ENCODE peak calls at places on chromosomes 7 and 10, in four cellular contexts. One of them, this sample, is unnamed.

GRCh38 chr7:5689118-5689517 is 92.3 kb downstream of the RNF216 start:
- DNase-seq in IMR-90: peak
- DNase-seq in A549: no peak
- DNase-seq in endothelial cell of umbilical vein: no peak
- DNase-seq in this sample: no peak

GRCh38 chr10:1293147-1293546 is 237.0 kb downstream of the WDR37 start:
- DNase-seq in IMR-90: no peak
- DNase-seq in endothelial cell of umbilical vein: no peak
- DNase-seq in A549: no peak
- DNase-seq in this sample: no peak

GRCh38 chr10:46525824-46526681 is 30.4 kb downstream of the GPRIN2 start:
- DNase-seq in IMR-90: peak
- DNase-seq in A549: no peak
- DNase-seq in endothelial cell of umbilical vein: no peak
- DNase-seq in this sample: peak

GRCh38 chr10:5291501-5292195 is 73.1 kb upstream of the UCN3 start:
- DNase-seq in A549: peak
- DNase-seq in IMR-90: peak
- DNase-seq in endothelial cell of umbilical vein: peak
- DNase-seq in this sample: peak

GRCh38 chr10:124517931-124518330 is 56.3 kb downstream of the LHPP start:
- DNase-seq in IMR-90: no peak
- DNase-seq in endothelial cell of umbilical vein: no peak
- DNase-seq in A549: no peak
- DNase-seq in this sample: no peak

GRCh38 chr10:102970497-102970896 is 52.4 kb downstream of the CNNM2 start:
- DNase-seq in endothelial cell of umbilical vein: no peak
- DNase-seq in A549: no peak
- DNase-seq in IMR-90: no peak
- DNase-seq in this sample: no peak

GRCh38 chr10:22682237-22683192 is 31.9 kb downstream of the PIP4K2A start:
- DNase-seq in A549: peak
- DNase-seq in IMR-90: peak
- DNase-seq in endothelial cell of umbilical vein: no peak
- DNase-seq in this sample: peak

GRCh38 chr7:43463401-43463980 is 119.4 kb upstream of the STK17A start:
- DNase-seq in endothelial cell of umbilical vein: no peak
- DNase-seq in A549: no peak
- DNase-seq in IMR-90: no peak
- DNase-seq in this sample: no peak

GRCh38 chr7:668139-668871 is 58.2 kb upstream of the DNAAF5 start:
- DNase-seq in IMR-90: peak
- DNase-seq in A549: no peak
- DNase-seq in endothelial cell of umbilical vein: peak
- DNase-seq in this sample: no peak

GRCh38 chr10:129968937-129969527 is 5.0 kb upstream of the EBF3 start:
- DNase-seq in endothelial cell of umbilical vein: peak
- DNase-seq in IMR-90: peak
- DNase-seq in A549: peak
- DNase-seq in this sample: peak

GRCh38 chr7:142308326-142308725 is 50.5 kb upstream of the PRSS58 start:
- DNase-seq in endothelial cell of umbilical vein: no peak
- DNase-seq in IMR-90: no peak
- DNase-seq in A549: no peak
- DNase-seq in this sample: no peak

GRCh38 chr7:120703585-120704240 is 154.2 kb downstream of the TSPAN12 start:
- DNase-seq in endothelial cell of umbilical vein: no peak
- DNase-seq in IMR-90: no peak
- DNase-seq in A549: no peak
- DNase-seq in this sample: no peak

GRCh38 chr10:16909961-16910794 is 93.0 kb upstream of the RSU1 start:
- DNase-seq in IMR-90: peak
- DNase-seq in endothelial cell of umbilical vein: peak
- DNase-seq in A549: no peak
- DNase-seq in this sample: no peak

GRCh38 chr10:62742447-62743105 is 61.9 kb upstream of the ADO start:
- DNase-seq in IMR-90: peak
- DNase-seq in endothelial cell of umbilical vein: no peak
- DNase-seq in A549: no peak
- DNase-seq in this sample: no peak

GRCh38 chr10:9012312-9012711 is 957.8 kb downstream of the GATA3 start:
- DNase-seq in endothelial cell of umbilical vein: peak
- DNase-seq in A549: no peak
- DNase-seq in IMR-90: peak
- DNase-seq in this sample: no peak

DNA sequence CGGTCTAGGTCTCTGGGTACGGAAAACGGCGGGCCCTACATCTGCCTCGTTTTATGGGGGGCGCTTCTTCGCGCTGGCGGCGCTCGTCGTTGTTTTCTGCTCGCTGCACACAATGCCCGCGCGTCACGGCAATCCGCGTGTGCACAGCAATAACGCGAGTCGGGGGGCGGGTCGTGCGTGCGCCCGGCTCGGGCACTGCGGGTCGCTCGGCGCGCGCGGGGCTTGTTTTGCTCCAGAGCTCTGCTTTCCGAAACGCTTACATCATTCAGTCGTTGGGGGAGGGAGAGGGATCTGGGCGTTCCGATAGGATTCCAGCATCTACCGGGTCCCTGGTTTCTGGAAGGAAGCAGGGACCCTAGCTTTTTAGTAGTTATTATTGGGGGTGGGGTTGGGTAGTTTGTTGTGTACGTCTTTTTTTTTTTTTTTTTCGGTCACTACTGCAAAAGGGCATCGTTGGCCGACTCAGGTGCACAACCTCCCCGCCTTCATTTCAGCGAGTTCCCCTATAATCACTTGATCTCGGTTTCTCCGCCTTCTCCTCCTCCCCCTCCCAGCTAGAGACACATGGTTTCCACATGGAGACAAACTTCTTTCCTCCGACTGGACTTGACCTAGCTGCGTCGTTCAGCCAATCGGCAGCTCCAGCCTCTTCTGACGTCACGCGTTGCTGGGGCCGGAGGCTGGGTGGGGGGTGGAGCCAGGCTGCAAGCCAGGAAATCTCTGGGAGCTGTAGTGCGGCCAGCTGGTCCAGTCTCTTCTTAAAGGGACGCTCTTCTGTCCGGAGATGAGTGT is 3.5 kb downstream of the MXI1 start:
- DNase-seq in A549: peak
- DNase-seq in endothelial cell of umbilical vein: peak
- DNase-seq in IMR-90: peak
- DNase-seq in this sample: peak
- TF ChIP-seq POLR2A in A549: no peak
- TF ChIP-seq POLR2A in endothelial cell of umbilical vein: no peak
- TF ChIP-seq POLR2A in IMR-90: no peak
- TF ChIP-seq POLR2A in this sample: peak

DNA sequence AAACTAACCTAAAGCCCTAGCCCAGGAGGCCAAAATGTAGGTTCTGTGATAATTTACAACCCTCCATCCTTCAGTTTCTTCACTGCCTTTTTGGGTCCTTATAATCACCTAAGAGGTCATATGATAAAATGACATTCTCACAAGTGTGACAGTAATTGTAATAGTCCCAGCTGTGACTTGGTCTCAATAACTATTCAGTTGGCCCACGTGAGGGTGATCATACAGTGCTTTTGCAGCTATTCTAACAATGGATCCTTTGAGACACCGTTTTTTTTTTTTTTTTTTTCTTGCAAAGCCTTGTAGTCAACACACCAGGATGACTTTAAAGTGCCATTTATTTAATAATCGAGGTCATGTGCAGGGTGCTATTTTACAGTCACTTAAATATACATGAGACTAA is 760.0 kb downstream of the PHTF2 start:
- DNase-seq in IMR-90: no peak
- DNase-seq in endothelial cell of umbilical vein: no peak
- DNase-seq in A549: no peak
- DNase-seq in this sample: no peak
- TF ChIP-seq POLR2A in IMR-90: no peak
- TF ChIP-seq POLR2A in endothelial cell of umbilical vein: no peak
- TF ChIP-seq POLR2A in A549: no peak
- TF ChIP-seq POLR2A in this sample: no peak

DNA sequence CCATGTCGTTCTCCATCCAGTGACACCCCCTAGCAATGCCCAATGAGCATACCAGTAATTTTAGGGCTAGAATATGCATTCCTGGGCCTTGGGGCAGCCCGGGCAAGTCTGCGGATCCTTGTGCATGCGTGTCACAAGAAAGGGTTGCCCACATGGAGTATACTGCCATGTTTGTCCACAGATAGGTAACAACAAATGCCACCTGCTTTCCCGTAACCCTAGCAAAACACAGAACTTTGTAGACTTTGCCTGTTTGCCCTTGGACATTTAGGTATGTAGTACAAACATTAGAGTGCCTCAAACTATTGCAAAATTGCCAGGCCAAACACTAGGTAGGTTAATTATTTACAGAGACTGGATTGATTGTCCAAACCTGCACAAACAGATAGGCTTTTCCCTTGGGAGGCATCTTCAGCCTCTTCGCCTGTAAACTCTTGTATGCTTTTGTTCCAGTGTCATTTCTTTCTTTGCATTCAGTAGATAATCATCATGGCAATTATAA is 117.0 kb downstream of the ADCY1 start:
- DNase-seq in endothelial cell of umbilical vein: no peak
- DNase-seq in IMR-90: no peak
- DNase-seq in A549: peak
- DNase-seq in this sample: no peak
- TF ChIP-seq POLR2A in endothelial cell of umbilical vein: no peak
- TF ChIP-seq POLR2A in IMR-90: no peak
- TF ChIP-seq POLR2A in A549: no peak
- TF ChIP-seq POLR2A in this sample: no peak

GRCh38 chr10:132642732-132643008 is 105.1 kb downstream of the INPP5A start:
- DNase-seq in A549: no peak
- DNase-seq in endothelial cell of umbilical vein: no peak
- DNase-seq in IMR-90: no peak
- DNase-seq in this sample: no peak

GRCh38 chr10:132643709-132644543 is 106.3 kb downstream of the INPP5A start:
- DNase-seq in IMR-90: no peak
- DNase-seq in endothelial cell of umbilical vein: no peak
- DNase-seq in A549: no peak
- DNase-seq in this sample: no peak

GRCh38 chr10:132646443-132647097 is 109.0 kb downstream of the INPP5A start:
- DNase-seq in endothelial cell of umbilical vein: no peak
- DNase-seq in A549: no peak
- DNase-seq in IMR-90: no peak
- DNase-seq in this sample: no peak

GRCh38 chr10:132645630-132646442 is 108.2 kb downstream of the INPP5A start:
- DNase-seq in endothelial cell of umbilical vein: no peak
- DNase-seq in A549: no peak
- DNase-seq in IMR-90: no peak
- DNase-seq in this sample: no peak

DNA sequence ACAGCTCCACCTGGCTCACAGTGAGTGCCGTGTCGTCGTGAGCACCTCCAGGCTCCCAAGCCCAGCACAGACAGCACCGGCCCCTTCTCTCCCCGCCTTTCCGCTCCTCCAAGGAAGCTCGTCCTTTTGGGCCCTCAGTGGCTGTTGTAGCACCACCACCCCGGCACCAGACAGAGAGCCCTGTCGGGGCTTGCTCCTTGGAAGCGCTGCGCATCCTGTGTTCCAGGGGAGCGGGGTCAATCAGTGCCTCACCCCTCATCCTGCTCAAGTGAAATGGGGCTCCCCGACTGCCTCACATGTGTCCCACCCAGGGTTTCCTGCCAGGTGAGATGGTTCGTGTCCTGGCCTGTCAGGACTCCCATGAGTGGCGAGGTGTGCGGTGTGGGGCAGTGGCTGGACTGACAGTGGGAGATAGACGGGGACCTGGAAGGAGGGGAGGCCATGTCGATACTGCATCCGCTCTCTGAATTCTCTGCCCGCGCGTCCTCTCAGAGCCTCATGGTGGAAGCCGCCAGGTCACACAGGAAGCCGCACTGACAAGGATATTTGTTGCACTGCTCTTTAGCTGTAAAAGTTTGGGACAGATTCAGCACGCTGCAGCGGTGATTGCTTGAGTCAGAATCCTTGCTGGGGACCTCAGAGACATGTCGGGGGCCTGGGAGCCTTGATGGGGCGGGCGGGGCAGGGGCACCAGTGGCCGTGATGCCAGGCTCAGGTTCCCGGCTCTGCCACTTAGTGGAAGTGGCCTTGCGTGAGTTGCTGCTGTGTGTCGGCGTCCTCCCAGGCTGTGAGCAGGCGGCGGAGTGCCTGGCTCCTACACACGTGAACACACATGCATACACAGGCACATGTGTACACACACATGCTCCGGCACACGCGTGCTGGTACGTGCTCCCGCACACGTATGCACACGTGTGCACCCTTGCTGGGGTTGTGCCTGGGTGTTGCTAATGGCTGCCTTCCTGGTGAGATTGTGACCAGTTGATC is 107.2 kb downstream of the INPP5A start:
- DNase-seq in IMR-90: no peak
- DNase-seq in endothelial cell of umbilical vein: no peak
- DNase-seq in A549: no peak
- DNase-seq in this sample: no peak
- TF ChIP-seq POLR2A in IMR-90: no peak
- TF ChIP-seq POLR2A in endothelial cell of umbilical vein: no peak
- TF ChIP-seq POLR2A in A549: no peak
- TF ChIP-seq POLR2A in this sample: no peak

GRCh38 chr10:3850999-3851937 is 66.3 kb upstream of the KLF6 start:
- DNase-seq in A549: peak
- DNase-seq in IMR-90: peak
- DNase-seq in endothelial cell of umbilical vein: peak
- DNase-seq in this sample: peak
- TF ChIP-seq POLR2A in A549: no peak
- TF ChIP-seq POLR2A in IMR-90: no peak
- TF ChIP-seq POLR2A in endothelial cell of umbilical vein: no peak
- TF ChIP-seq POLR2A in this sample: no peak

GRCh38 chr7:26201261-26202018 is at the start of gene CBX3:
- DNase-seq in endothelial cell of umbilical vein: peak
- DNase-seq in A549: peak
- DNase-seq in IMR-90: peak
- DNase-seq in this sample: peak
- TF ChIP-seq POLR2A in endothelial cell of umbilical vein: peak
- TF ChIP-seq POLR2A in A549: peak
- TF ChIP-seq POLR2A in IMR-90: peak
- TF ChIP-seq POLR2A in this sample: no peak

DNA sequence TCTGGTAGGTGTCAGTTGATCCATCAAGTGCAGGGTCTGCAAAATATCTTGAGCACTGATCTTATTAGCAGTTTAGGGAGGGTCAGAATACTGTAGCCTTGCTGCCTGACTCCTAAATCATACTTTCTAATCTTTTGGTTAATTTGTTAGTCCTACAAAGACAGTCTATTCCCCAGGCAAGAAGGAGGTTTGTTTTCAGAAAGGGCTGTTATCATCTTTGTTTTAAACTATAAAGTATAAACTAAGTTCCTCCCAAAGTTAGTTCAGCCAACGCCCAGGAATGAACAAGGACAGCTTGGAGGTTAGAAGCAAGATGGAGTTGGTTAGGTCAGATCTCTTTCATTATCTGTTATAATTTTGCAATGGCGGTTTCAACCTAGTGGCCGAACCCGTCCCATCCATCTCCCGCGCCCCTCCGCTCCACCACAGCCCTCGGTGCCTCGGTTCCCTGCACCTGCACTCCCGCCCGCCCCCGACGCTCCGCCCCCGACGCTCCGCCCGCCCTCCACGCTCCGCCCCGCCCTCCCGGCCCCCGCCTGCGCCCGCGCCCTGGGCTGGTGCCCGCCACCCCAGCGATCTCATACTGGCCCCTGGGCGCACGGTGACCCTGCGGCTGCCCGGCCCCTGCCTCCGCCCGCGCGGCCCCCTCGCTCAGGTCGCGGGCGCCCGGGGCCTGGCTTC is at the start of gene ADCK2:
- DNase-seq in endothelial cell of umbilical vein: no peak
- DNase-seq in IMR-90: no peak
- DNase-seq in A549: peak
- DNase-seq in this sample: peak
- TF ChIP-seq POLR2A in endothelial cell of umbilical vein: no peak
- TF ChIP-seq POLR2A in IMR-90: no peak
- TF ChIP-seq POLR2A in A549: peak
- TF ChIP-seq POLR2A in this sample: no peak

GRCh38 chr10:100535715-100536353 is at the start of gene HIF1AN:
- DNase-seq in endothelial cell of umbilical vein: peak
- DNase-seq in A549: peak
- DNase-seq in IMR-90: peak
- DNase-seq in this sample: peak
- TF ChIP-seq POLR2A in endothelial cell of umbilical vein: peak
- TF ChIP-seq POLR2A in A549: peak
- TF ChIP-seq POLR2A in IMR-90: peak
- TF ChIP-seq POLR2A in this sample: peak

This sample was measured in erythroblast.